ENCODE peak calls at places on chromosomes 7 and 10, in five cellular contexts. One of them, this sample, is unnamed.

GRCh38 chr7:120089968-120090367 is 183.0 kb upstream of the KCND2 start:
- DNase-seq in brain microvascular endothelial cell: no peak
- DNase-seq in fibroblast of mammary gland: peak
- DNase-seq in spleen: no peak
- DNase-seq in psoas muscle: no peak
- DNase-seq in this sample: no peak

GRCh38 chr7:19215421-19215820 is 70.2 kb upstream of the FERD3L start:
- DNase-seq in brain microvascular endothelial cell: peak
- DNase-seq in fibroblast of mammary gland: peak
- DNase-seq in spleen: no peak
- DNase-seq in psoas muscle: no peak
- DNase-seq in this sample: peak

GRCh38 chr7:101586078-101586941 is 42.8 kb downstream of the MYL10 start:
- DNase-seq in brain microvascular endothelial cell: no peak
- DNase-seq in fibroblast of mammary gland: no peak
- DNase-seq in spleen: no peak
- DNase-seq in psoas muscle: no peak
- DNase-seq in this sample: no peak

GRCh38 chr7:155972651-155973349 is 160.5 kb upstream of the SHH start:
- DNase-seq in brain microvascular endothelial cell: no peak
- DNase-seq in fibroblast of mammary gland: no peak
- DNase-seq in spleen: peak
- DNase-seq in psoas muscle: no peak
- DNase-seq in this sample: no peak

GRCh38 chr7:42925630-42926029 is 6.3 kb downstream of the PSMA2 start:
- DNase-seq in brain microvascular endothelial cell: no peak
- DNase-seq in fibroblast of mammary gland: no peak
- DNase-seq in spleen: no peak
- DNase-seq in psoas muscle: no peak
- DNase-seq in this sample: no peak

GRCh38 chr7:122064971-122065370 is 79.1 kb downstream of the AASS start:
- DNase-seq in brain microvascular endothelial cell: peak
- DNase-seq in fibroblast of mammary gland: no peak
- DNase-seq in spleen: no peak
- DNase-seq in psoas muscle: no peak
- DNase-seq in this sample: no peak

GRCh38 chr7:149209518-149210269 is 14.3 kb downstream of the ZNF282 start:
- DNase-seq in brain microvascular endothelial cell: peak
- DNase-seq in fibroblast of mammary gland: peak
- DNase-seq in spleen: no peak
- DNase-seq in psoas muscle: peak
- DNase-seq in this sample: no peak

GRCh38 chr10:49365675-49366415 is 30.0 kb downstream of the DRGX start:
- DNase-seq in brain microvascular endothelial cell: no peak
- DNase-seq in fibroblast of mammary gland: no peak
- DNase-seq in spleen: no peak
- DNase-seq in psoas muscle: no peak
- DNase-seq in this sample: no peak

GRCh38 chr10:98267894-98268693 is at the start of gene LOXL4:
- DNase-seq in brain microvascular endothelial cell: no peak
- DNase-seq in fibroblast of mammary gland: peak
- DNase-seq in spleen: no peak
- DNase-seq in psoas muscle: peak
- DNase-seq in this sample: no peak

GRCh38 chr10:122374859-122375721 is 582 bp downstream of the PLEKHA1 start:
- DNase-seq in brain microvascular endothelial cell: peak
- DNase-seq in fibroblast of mammary gland: peak
- DNase-seq in spleen: peak
- DNase-seq in psoas muscle: peak
- DNase-seq in this sample: no peak

GRCh38 chr7:106114735-106115383 is 2.7 kb upstream of the SYPL1 start:
- DNase-seq in brain microvascular endothelial cell: no peak
- DNase-seq in fibroblast of mammary gland: no peak
- DNase-seq in spleen: peak
- DNase-seq in psoas muscle: no peak
- DNase-seq in this sample: no peak

GRCh38 chr7:28841766-28842165 is 116.4 kb downstream of the TRIL start:
- DNase-seq in brain microvascular endothelial cell: no peak
- DNase-seq in fibroblast of mammary gland: no peak
- DNase-seq in spleen: no peak
- DNase-seq in psoas muscle: no peak
- DNase-seq in this sample: no peak

GRCh38 chr7:1706721-1707613 is 36.9 kb downstream of the ELFN1 start:
- DNase-seq in brain microvascular endothelial cell: no peak
- DNase-seq in fibroblast of mammary gland: no peak
- DNase-seq in spleen: peak
- DNase-seq in psoas muscle: no peak
- DNase-seq in this sample: no peak

GRCh38 chr7:93337047-93337446 is 104.9 kb downstream of the VPS50 start:
- DNase-seq in brain microvascular endothelial cell: no peak
- DNase-seq in fibroblast of mammary gland: no peak
- DNase-seq in spleen: no peak
- DNase-seq in psoas muscle: no peak
- DNase-seq in this sample: no peak

GRCh38 chr7:142319970-142320369 is 62.1 kb upstream of the PRSS58 start:
- DNase-seq in brain microvascular endothelial cell: no peak
- DNase-seq in fibroblast of mammary gland: peak
- DNase-seq in spleen: no peak
- DNase-seq in psoas muscle: no peak
- DNase-seq in this sample: no peak

DNA sequence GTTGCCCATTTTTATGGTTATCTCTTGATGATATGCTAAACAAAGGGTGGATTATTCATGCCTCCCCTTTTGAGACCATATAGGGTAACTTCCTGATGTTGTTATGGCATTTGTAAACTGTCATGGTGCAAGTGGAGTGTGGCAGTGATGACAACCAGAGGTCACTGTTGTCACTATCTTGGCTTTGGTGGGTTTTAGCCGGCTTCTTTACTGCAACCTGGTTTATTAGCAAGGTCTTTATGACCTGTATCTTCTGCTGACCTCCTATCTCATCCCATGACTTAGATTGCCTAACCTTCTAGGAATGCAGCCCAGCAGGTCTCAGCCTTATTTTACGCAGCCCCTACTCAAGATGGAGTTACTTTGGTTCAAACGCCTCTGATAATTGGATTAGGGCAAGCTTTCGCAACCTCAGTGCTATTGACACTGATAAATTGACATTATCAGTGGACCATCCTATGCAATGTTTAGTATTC is 36.9 kb downstream of the BAG3 start:
- DNase-seq in brain microvascular endothelial cell: no peak
- DNase-seq in fibroblast of mammary gland: no peak
- DNase-seq in spleen: no peak
- DNase-seq in psoas muscle: no peak
- DNase-seq in this sample: no peak
- TF ChIP-seq CTCF in brain microvascular endothelial cell: no peak
- TF ChIP-seq CTCF in fibroblast of mammary gland: no peak
- TF ChIP-seq CTCF in spleen: peak
- TF ChIP-seq CTCF in psoas muscle: no peak
- TF ChIP-seq CTCF in this sample: no peak

DNA sequence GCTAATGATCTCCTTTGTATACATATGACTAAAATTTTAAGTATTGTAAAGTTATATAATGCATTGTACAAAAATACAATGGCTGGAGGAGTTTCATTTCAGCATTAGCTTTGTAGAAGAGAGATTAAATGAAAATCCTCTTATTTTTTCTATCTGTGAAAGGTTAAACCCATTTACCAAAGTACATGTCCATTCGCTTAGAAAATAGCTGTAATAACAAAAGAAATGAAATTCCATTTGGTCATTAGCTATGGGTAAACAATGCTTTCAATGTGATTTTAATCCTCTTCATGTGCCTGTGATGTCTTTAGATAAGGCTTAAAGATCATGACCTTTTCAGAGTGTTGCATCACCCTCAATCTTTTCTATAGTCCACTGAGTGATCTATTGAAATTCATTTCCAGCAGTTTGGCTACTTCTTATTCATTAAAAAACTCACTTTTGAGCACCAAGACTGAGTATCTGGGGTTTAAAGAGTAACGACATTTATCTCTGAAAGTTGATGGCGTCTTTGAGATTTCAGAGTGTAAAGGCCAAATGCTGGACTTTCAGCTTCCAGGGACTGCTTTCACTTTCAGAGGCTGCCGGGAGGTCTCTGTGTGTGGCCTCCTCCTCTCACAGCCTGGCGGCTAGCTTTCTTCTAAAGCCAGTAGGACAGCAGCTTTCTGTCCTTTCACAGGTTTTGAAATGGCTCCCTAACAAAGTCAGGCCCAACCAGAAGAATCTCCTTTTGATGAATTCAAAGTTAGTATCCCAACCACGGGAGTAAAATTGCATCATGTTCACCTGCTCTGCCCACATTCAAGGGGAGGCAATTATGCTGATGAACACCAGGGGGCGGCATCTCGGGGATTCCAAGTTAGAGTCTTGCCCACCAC is 701.4 kb upstream of the COBL start:
- DNase-seq in brain microvascular endothelial cell: no peak
- DNase-seq in fibroblast of mammary gland: no peak
- DNase-seq in spleen: no peak
- DNase-seq in psoas muscle: no peak
- DNase-seq in this sample: no peak
- TF ChIP-seq CTCF in brain microvascular endothelial cell: peak
- TF ChIP-seq CTCF in fibroblast of mammary gland: peak
- TF ChIP-seq CTCF in spleen: no peak
- TF ChIP-seq CTCF in psoas muscle: no peak
- TF ChIP-seq CTCF in this sample: no peak

DNA sequence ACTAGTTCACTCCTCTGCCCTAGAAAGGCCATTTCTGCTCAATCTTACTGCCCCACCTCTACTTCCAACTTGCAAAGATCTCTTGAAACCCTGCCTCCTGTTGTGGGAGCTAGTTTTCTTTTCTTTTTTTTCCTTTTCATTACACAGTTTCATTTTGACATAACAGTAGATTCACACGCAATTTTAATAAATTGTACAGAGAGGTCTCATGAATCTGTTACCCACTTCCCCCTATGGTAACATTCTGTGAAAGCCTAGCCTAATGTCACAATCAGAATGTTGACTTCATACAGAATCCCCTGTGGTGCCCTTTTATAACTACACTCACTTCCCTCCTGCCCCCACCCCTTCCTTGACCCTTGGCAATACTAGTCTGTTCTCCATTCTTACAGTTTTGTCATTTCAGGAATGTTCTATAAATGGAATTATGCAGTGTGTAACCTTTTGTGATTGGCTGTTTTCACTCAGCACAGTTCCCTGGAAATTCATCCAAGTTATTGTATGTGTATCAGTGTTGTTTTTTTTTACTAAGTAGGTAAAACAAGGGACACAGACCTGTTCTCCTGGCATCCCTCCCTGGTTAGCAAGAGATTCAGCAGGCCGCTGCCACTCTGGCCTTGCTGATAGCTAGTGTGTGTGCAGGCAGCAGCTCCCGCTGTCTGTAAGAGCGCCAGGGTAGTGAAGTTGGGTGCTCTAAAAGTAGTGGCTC is 21.5 kb downstream of the CHST3 start:
- DNase-seq in brain microvascular endothelial cell: peak
- DNase-seq in fibroblast of mammary gland: peak
- DNase-seq in spleen: no peak
- DNase-seq in psoas muscle: peak
- DNase-seq in this sample: no peak
- TF ChIP-seq CTCF in brain microvascular endothelial cell: no peak
- TF ChIP-seq CTCF in fibroblast of mammary gland: peak
- TF ChIP-seq CTCF in spleen: peak
- TF ChIP-seq CTCF in psoas muscle: peak
- TF ChIP-seq CTCF in this sample: no peak

GRCh38 chr10:84160663-84161362 is 12.8 kb upstream of the GPR15LG start:
- DNase-seq in brain microvascular endothelial cell: no peak
- DNase-seq in fibroblast of mammary gland: no peak
- DNase-seq in spleen: no peak
- DNase-seq in psoas muscle: no peak
- DNase-seq in this sample: no peak
- TF ChIP-seq CTCF in brain microvascular endothelial cell: peak
- TF ChIP-seq CTCF in fibroblast of mammary gland: no peak
- TF ChIP-seq CTCF in spleen: no peak
- TF ChIP-seq CTCF in psoas muscle: no peak
- TF ChIP-seq CTCF in this sample: no peak

GRCh38 chr7:51369746-51370145 is 53.1 kb upstream of the COBL start:
- DNase-seq in brain microvascular endothelial cell: peak
- DNase-seq in fibroblast of mammary gland: no peak
- DNase-seq in spleen: no peak
- DNase-seq in psoas muscle: no peak
- DNase-seq in this sample: no peak
- TF ChIP-seq CTCF in brain microvascular endothelial cell: peak
- TF ChIP-seq CTCF in fibroblast of mammary gland: peak
- TF ChIP-seq CTCF in spleen: peak
- TF ChIP-seq CTCF in psoas muscle: peak
- TF ChIP-seq CTCF in this sample: peak